ENCODE peak calls at places on chromosome 10, in nine cellular contexts. J, B, G, S, M, Z, H, Y and L are unnamed samples.
A peak's percentile ranks its signal among the peaks of the same experiment; 100 is the strongest.

GRCh38 chr10:62814901-62815372 is 1.2 kb downstream of the EGR2 start:
- DNase-seq in J (peak; percentile 7), B (peak; percentile 31), G (no peak), S (no peak), M (no peak), Z (no peak), H (no peak), Y (peak; percentile 88), L (no peak)

GRCh38 chr10:43685744-43686143 is 37.1 kb upstream of the ZNF32 start:
- DNase-seq in J (no peak), B (no peak), G (no peak), S (no peak), M (peak; percentile 44), Z (no peak), H (no peak), Y (no peak), L (no peak)

GRCh38 chr10:24556746-24557742 is 166.6 kb downstream of the ARHGAP21 start:
- DNase-seq in J (peak; percentile 71), B (no peak), G (peak; percentile 59), S (no peak), M (peak; percentile 32), Z (peak; percentile 28), H (no peak), Y (no peak), L (peak; percentile 76)

GRCh38 chr10:72308320-72308987 is 34.7 kb downstream of the DDIT4 start:
- DNase-seq in J (peak; percentile 97), B (peak; percentile 59), G (no peak), S (peak; percentile 72), M (peak; percentile 60), Z (peak; percentile 63), H (no peak), Y (peak; percentile 81), L (peak; percentile 71)

GRCh38 chr10:91521444-91521843 is 111.3 kb downstream of the HECTD2 start:
- DNase-seq in J (peak; percentile 19), B (no peak), G (no peak), S (no peak), M (no peak), Z (no peak), H (no peak), Y (no peak), L (peak; percentile 40)

GRCh38 chr10:82378146-82378545 is 503.2 kb downstream of the NRG3 start:
- DNase-seq in J (peak; percentile 69), B (no peak), G (no peak), S (peak; percentile 49), M (peak; percentile 43), Z (no peak), H (no peak), Y (no peak), L (peak; percentile 16)

GRCh38 chr10:110387983-110388681 is 83.4 kb upstream of the SMNDC1 start:
- DNase-seq in J (no peak), B (no peak), G (no peak), S (no peak), M (no peak), Z (no peak), H (no peak), Y (no peak), L (no peak)

GRCh38 chr10:92164024-92164423 is 126.9 kb downstream of the CPEB3 start:
- DNase-seq in J (no peak), B (no peak), G (no peak), S (no peak), M (no peak), Z (no peak), H (no peak), Y (no peak), L (peak; percentile 5)

GRCh38 chr10:6493521-6494451 is 86.3 kb downstream of the PRKCQ start:
- DNase-seq in J (peak; percentile 2), B (no peak), G (no peak), S (no peak), M (no peak), Z (no peak), H (no peak), Y (no peak), L (no peak)

GRCh38 chr10:132915411-132915810 is 27.0 kb downstream of the CFAP46 start:
- DNase-seq in J (no peak), B (no peak), G (no peak), S (no peak), M (no peak), Z (peak; percentile 5), H (no peak), Y (peak; percentile 89), L (no peak)

GRCh38 chr10:1687606-1688005 is 49.7 kb downstream of the ADARB2 start:
- DNase-seq in J (no peak), B (no peak), G (no peak), S (no peak), M (no peak), Z (no peak), H (no peak), Y (no peak), L (no peak)

GRCh38 chr10:97673736-97674525 is 13.1 kb downstream of the AVPI1 start:
- DNase-seq in J (peak; percentile 77), B (no peak), G (no peak), S (no peak), M (no peak), Z (no peak), H (no peak), Y (no peak), L (peak; percentile 60)

GRCh38 chr10:17061418-17061817 is 68.2 kb downstream of the CUBN start:
- DNase-seq in J (peak; percentile 66), B (no peak), G (no peak), S (no peak), M (no peak), Z (no peak), H (no peak), Y (no peak), L (peak; percentile 53)

GRCh38 chr10:119090026-119090808 is 9.6 kb upstream of the EIF3A start:
- DNase-seq in J (no peak), B (no peak), G (no peak), S (no peak), M (no peak), Z (peak; percentile 66), H (no peak), Y (no peak), L (no peak)

GRCh38 chr10:18822156-18822555 is 162.9 kb downstream of the ARL5B start:
- DNase-seq in J (peak; percentile 19), B (no peak), G (no peak), S (no peak), M (no peak), Z (no peak), H (no peak), Y (no peak), L (no peak)

GRCh38 chr10:73997479-73997805 is 474 bp upstream of the VCL start:
- DNase-seq in J (no peak), B (no peak), G (no peak), S (no peak), M (no peak), Z (peak; percentile 87), H (no peak), Y (no peak), L (no peak)

GRCh38 chr10:13001041-13001886 is at the start of gene CCDC3:
- DNase-seq in J (no peak), B (peak; percentile 35), G (no peak), S (no peak), M (peak; percentile 19), Z (no peak), H (no peak), Y (no peak), L (no peak)

GRCh38 chr10:110634527-110635209 is 9.5 kb upstream of the RBM20 start:
- DNase-seq in J (no peak), B (peak; percentile 79), G (no peak), S (no peak), M (peak; percentile 66), Z (peak; percentile 70), H (no peak), Y (no peak), L (no peak)

GRCh38 chr10:101066890-101067355 is 5.1 kb downstream of the KAZALD1 start:
- DNase-seq in J (no peak), B (no peak), G (no peak), S (no peak), M (peak; percentile 28), Z (no peak), H (no peak), Y (no peak), L (no peak)

GRCh38 chr10:96803265-96803664 is 28.8 kb upstream of the LCOR start:
- DNase-seq in J (no peak), B (no peak), G (no peak), S (no peak), M (no peak), Z (no peak), H (no peak), Y (no peak), L (no peak)

GRCh38 chr10:111856631-111857030 is 326.9 kb downstream of the GPAM start:
- DNase-seq in J (no peak), B (no peak), G (no peak), S (no peak), M (no peak), Z (no peak), H (no peak), Y (no peak), L (peak; percentile 8)
- TF ChIP-seq CTCF in J (no peak), B (peak; percentile 33), G (no peak), S (no peak), M (peak; percentile 21), Z (peak; percentile 20), H (no peak), Y (peak; percentile 15), L (peak; percentile 69)

DNA sequence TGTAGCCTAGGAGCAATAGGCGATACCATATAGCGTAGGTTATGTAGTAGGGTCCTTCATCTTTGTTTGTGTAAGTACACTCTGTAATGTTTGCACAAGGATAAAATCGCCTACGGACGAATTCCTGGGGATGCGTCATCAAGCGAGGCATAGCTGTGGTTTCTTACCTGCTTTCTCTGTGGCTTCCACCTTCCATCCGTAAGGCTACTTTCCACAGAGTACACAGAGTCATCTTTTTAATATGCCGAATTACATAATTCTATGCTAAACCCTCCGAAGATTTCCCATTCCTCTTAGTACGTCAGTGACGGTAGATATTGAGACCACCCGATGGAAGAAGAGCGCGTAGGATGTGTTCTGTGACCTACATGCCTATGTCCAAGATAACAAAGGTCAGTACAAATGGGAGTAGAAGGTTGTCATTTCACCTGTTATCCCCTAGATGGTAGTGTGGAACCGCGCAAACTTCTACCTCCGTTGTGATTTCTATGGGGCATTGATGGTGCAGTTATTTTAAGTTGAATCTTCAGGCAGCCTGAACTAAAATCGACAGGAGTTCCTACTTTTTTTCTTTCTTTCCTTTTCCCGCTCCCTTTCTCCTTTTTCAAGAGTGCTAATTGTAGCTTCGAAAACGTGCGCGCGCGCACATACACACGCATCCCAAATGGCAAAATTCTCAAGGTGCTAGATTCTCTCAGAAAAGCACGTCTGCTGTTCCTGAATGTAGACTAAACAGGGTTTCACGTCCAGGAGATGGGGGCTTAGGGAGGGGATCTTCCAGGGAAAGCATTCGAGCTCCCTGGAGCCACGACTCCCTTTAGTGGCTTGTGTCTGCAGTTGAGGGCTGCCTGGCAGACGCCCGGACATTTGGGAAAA is 111.7 kb upstream of the MBL2 start:
- DNase-seq in J (peak; percentile 65), B (no peak), G (peak; percentile 33), S (no peak), M (peak; percentile 23), Z (no peak), H (peak; percentile 62), Y (no peak), L (peak; percentile 42)
- H3K4me3 ChIP-seq in J (no peak overlapping the region), B (no peak overlapping the region), G (no peak overlapping the region), S (no peak overlapping the region), M (no peak overlapping the region), Z (no peak overlapping the region), H (peak overlapping the region; percentile 26), Y (no peak overlapping the region), L (no peak overlapping the region)

GRCh38 chr10:79068203-79068561 is 584 bp upstream of the ZMIZ1 start:
- DNase-seq in J (no peak), B (peak; percentile 46), G (no peak), S (no peak), M (peak; percentile 41), Z (no peak), H (no peak), Y (peak; percentile 87), L (no peak)
- TF ChIP-seq CTCF in J (no peak), B (no peak), G (no peak), S (no peak), M (peak; percentile 8), Z (no peak), H (no peak), Y (no peak), L (no peak)

GRCh38 chr10:99235872-99236626 is 397 bp upstream of the HPSE2 start:
- DNase-seq in J (peak; percentile 21), B (no peak), G (no peak), S (no peak), M (no peak), Z (no peak), H (no peak), Y (no peak), L (no peak)
- H3K4me3 ChIP-seq in J (peak overlapping the region; percentile 59), B (no peak overlapping the region), G (no peak overlapping the region), S (no peak overlapping the region), M (peak overlapping the region; percentile 14), Z (no peak overlapping the region), H (peak overlapping the region; percentile 52), Y (no peak overlapping the region), L (no peak overlapping the region)